ENCODE peak calls at places on chromosomes 3 and 15, in seven cellular contexts. Y is B cell, Z is GM23338, K is cardiac fibroblast, W is NB4, P is psoas muscle, H is H9. T is an unnamed sample.

GRCh38 chr3:186380622-186381380 is 18.8 kb upstream of the DGKG start:
- DNase-seq in K (peak), W (no peak), Y (no peak), H (no peak), P (no peak), Z (no peak), T (peak)

GRCh38 chr15:36465304-36465703 is 114.1 kb upstream of the CDIN1 start:
- DNase-seq in K (peak), Z (no peak), P (no peak), H (no peak), Y (no peak), W (no peak), T (no peak)

GRCh38 chr3:127420825-127421224 is 133.0 kb upstream of the PRR20G start:
- DNase-seq in P (no peak), H (no peak), W (no peak), Z (no peak), K (no peak), Y (no peak), T (no peak)

GRCh38 chr3:63972196-63972595 is 51.1 kb downstream of the PSMD6 start:
- DNase-seq in Z (no peak), K (peak), H (no peak), P (no peak), W (no peak), Y (no peak), T (no peak)

GRCh38 chr15:32715276-32715675 is 2.5 kb upstream of the GREM1 start:
- DNase-seq in P (no peak), W (no peak), Y (no peak), K (peak), H (no peak), Z (no peak), T (no peak)

GRCh38 chr3:114880078-114880477 is 267.0 kb downstream of the ZBTB20 start:
- DNase-seq in H (no peak), W (no peak), K (no peak), Y (no peak), Z (no peak), P (no peak), T (no peak)

GRCh38 chr3:72655151-72655551 is 193.1 kb downstream of the SHQ1 start:
- DNase-seq in W (no peak), K (no peak), Y (no peak), Z (peak), P (no peak), H (peak), T (no peak)

GRCh38 chr15:45777781-45778180 is 143.0 kb downstream of the SQOR start:
- DNase-seq in P (no peak), W (no peak), H (no peak), Z (no peak), Y (no peak), K (no peak), T (no peak)

GRCh38 chr3:32283304-32283703 is 44.8 kb downstream of the CMTM8 start:
- DNase-seq in P (peak), K (peak), Y (peak), H (no peak), Z (peak), W (peak), T (no peak)

GRCh38 chr3:58463181-58463941 is 28.5 kb upstream of the KCTD6 start:
- DNase-seq in Z (peak), W (peak), P (peak), K (peak), Y (peak), H (peak), T (peak)

GRCh38 chr3:114643342-114643741 is 349.5 kb downstream of the TIGIT start:
- DNase-seq in H (no peak), Z (no peak), W (no peak), P (no peak), Y (no peak), K (no peak), T (no peak)

GRCh38 chr15:90402806-90403205 is 14.8 kb downstream of the IQGAP1 start:
- DNase-seq in H (no peak), Z (no peak), W (no peak), P (no peak), K (peak), Y (no peak), T (no peak)

GRCh38 chr15:100889359-100890058 is 9.9 kb downstream of the ALDH1A3 start:
- DNase-seq in Z (peak), Y (no peak), P (peak), K (peak), W (no peak), H (no peak), T (no peak)

GRCh38 chr3:64152100-64152499 is 73.2 kb downstream of the PRICKLE2 start:
- DNase-seq in Y (no peak), H (no peak), P (no peak), K (peak), W (no peak), Z (no peak), T (no peak)

GRCh38 chr3:195580733-195581443 is 2.9 kb downstream of the APOD start:
- DNase-seq in W (no peak), Z (no peak), H (no peak), Y (no peak), P (no peak), K (peak), T (no peak)

GRCh38 chr3:149247929-149248691 is 26.5 kb upstream of the CP start:
- DNase-seq in W (peak), P (no peak), Y (no peak), Z (peak), K (peak), H (no peak), T (peak)

GRCh38 chr15:46848704-46849103 is 868.6 kb upstream of the SEMA6D start:
- DNase-seq in P (no peak), Y (no peak), H (no peak), K (peak), W (no peak), Z (no peak), T (no peak)

GRCh38 chr3:161854232-161854771 is 357.7 kb downstream of the OTOL1 start:
- DNase-seq in K (peak), Z (peak), P (no peak), W (peak), Y (no peak), H (peak), T (peak)

GRCh38 chr3:46734773-46735172 is 17.1 kb upstream of the PRSS50 start:
- DNase-seq in H (peak), W (no peak), Z (no peak), P (no peak), Y (no peak), K (no peak), T (no peak)

GRCh38 chr3:43214616-43215015 is 71.7 kb upstream of the SNRK start:
- DNase-seq in Z (no peak), K (peak), Y (no peak), H (no peak), P (no peak), W (peak), T (no peak)

GRCh38 chr3:61562042-61562809 is 855 bp downstream of the PTPRG start:
- DNase-seq in P (peak), Y (peak), K (peak), Z (no peak), W (no peak), H (no peak), T (no peak)

GRCh38 chr3:97684490-97684889 is 80.1 kb upstream of the ARL6 start:
- DNase-seq in Y (no peak), K (no peak), W (no peak), P (no peak), Z (no peak), H (no peak), T (no peak)

GRCh38 chr15:48109212-48109611 is 11.6 kb upstream of the SLC24A5 start:
- DNase-seq in Y (no peak), H (no peak), W (no peak), P (no peak), Z (no peak), K (no peak), T (no peak)

GRCh38 chr15:48109856-48110531 is 10.8 kb upstream of the SLC24A5 start:
- DNase-seq in H (peak), Y (no peak), P (no peak), K (no peak), W (no peak), Z (peak), T (no peak)

GRCh38 chr15:48112242-48112641 is 8.5 kb upstream of the SLC24A5 start:
- DNase-seq in Z (peak), W (peak), K (peak), P (no peak), Y (no peak), H (peak), T (peak)
- TF ChIP-seq CTCF in Z (peak), W (peak), K (peak), P (peak), Y (no peak), H (peak), T (no peak)

DNA sequence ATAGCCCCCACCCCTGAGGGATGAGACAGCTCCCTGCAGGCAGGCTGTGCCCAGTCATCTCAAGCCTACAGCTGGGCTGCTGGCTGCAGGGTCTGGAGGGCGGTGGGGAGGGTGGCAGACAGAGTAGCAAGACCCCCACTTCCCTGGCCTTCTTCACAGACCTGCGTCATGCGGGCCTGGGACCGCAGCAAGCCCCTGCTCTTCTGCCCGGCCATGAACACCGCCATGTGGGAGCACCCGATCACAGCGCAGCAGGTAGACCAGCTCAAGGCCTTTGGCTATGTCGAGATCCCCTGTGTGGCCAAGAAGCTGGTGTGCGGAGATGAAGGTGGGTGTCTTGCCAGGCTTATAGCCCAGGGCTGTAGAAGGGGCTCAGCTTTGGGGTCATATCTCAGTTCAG is 25.0 kb downstream of the PPCDC start:
- DNase-seq in P (no peak), H (no peak), Y (no peak), Z (no peak), K (no peak), W (no peak), T (no peak)
- TF ChIP-seq CTCF in P (no peak), H (no peak), Y (no peak), Z (no peak), K (no peak), W (no peak), T (no peak)

DNA sequence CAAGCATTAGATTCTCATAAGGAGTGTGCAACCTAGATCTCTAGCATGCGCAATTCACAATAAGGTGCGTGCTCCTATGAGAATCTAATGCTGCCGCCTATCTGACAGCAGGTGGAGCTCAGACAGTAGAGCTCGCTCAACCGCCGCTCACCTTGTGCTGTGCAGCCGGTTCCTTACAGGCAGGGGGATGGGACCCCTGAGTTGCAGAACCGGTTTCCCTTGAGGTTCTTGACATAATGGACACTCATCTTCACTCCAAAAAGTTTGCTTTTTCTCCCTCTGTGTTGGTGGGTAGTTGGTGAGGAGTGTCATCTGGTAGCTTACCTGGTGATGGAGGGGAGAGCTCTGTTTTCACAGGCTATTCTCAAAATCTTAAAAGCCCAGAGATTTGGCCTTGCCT is 324.0 kb upstream of the TBL1XR1 start:
- DNase-seq in W (no peak), K (no peak), H (peak), Y (no peak), Z (peak), P (no peak), T (no peak)
- TF ChIP-seq CTCF in W (no peak), K (no peak), H (peak), Y (no peak), Z (peak), P (no peak), T (no peak)

GRCh38 chr3:157356541-157356940 is 80.1 kb upstream of the PTX3 start:
- DNase-seq in Y (no peak), W (no peak), Z (no peak), H (no peak), K (no peak), P (no peak), T (no peak)

GRCh38 chr3:157354254-157354653 is 82.4 kb upstream of the PTX3 start:
- DNase-seq in Y (no peak), W (no peak), Z (no peak), P (no peak), K (no peak), H (no peak), T (no peak)

GRCh38 chr3:157355276-157355675 is 81.4 kb upstream of the PTX3 start:
- DNase-seq in P (no peak), Z (no peak), K (no peak), Y (no peak), W (no peak), H (no peak), T (no peak)

GRCh38 chr3:157353657-157354056 is 83.0 kb upstream of the PTX3 start:
- DNase-seq in Y (no peak), Z (no peak), H (no peak), W (no peak), P (no peak), K (peak), T (no peak)

DNA sequence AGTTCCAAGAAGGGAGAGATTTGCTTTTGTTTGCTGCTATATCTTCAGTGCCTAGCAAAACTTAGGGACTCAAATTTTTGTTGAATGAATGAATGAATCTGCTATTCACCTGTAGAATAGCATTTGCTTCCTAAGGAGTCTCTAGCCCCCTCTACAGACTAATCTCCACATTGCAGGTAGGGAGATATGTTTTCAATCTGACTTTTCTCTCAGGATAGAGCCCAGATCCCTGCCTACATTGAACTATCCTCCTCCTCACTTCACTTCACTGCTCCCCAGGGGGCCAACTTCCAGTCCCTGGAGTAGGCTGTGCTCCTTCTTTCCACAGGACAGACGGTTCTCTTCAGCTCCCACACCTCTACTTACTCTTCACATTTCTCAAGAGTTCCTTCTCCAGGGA is 81.9 kb upstream of the PTX3 start:
- DNase-seq in Y (no peak), W (peak), Z (peak), P (no peak), H (no peak), K (peak), T (no peak)
- TF ChIP-seq CTCF in Y (no peak), W (peak), Z (peak), P (no peak), H (peak), K (peak), T (peak)

DNA sequence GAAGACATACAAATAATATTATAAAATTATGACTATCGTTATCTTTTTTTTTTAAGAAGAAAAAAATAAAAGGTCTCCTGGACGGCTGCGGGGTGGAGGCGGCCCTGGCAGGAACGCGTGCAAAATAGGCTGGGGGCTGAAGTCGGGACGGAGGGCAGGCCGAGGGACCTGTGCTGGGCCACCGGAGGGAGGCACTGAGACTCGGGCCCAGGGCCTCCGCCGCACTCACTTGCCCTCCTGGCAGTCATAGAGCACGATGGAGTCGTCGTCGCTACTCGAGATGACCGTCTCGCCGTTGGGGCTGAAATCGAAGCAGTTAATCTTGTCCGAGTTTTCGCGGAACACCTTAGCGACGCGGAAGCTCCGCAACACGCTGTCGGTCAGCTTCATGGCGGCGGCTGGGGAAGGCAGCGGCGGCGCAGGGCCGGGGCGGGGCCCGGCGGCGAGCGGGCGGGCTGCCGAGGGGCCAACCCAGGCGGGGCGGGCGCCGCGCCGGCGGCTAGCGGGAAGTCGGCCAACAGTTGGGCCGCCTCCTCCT is 408 bp downstream of the WDR82 start:
- DNase-seq in Z (peak), K (no peak), H (no peak), P (peak), W (peak), Y (peak), T (peak)
- TF ChIP-seq CTCF in Z (peak), K (peak), H (peak), P (peak), W (no peak), Y (peak), T (no peak)

GRCh38 chr3:165256554-165256953 is 60.4 kb upstream of the SLITRK3 start:
- DNase-seq in Y (no peak), P (no peak), K (no peak), H (no peak), W (no peak), Z (no peak), T (no peak)

GRCh38 chr3:165259518-165260193 is 63.5 kb upstream of the SLITRK3 start:
- DNase-seq in Y (no peak), K (peak), H (no peak), P (no peak), W (no peak), Z (no peak), T (no peak)

GRCh38 chr3:165254812-165255211 is 58.6 kb upstream of the SLITRK3 start:
- DNase-seq in P (no peak), W (peak), Y (no peak), Z (peak), H (no peak), K (peak), T (no peak)
- TF ChIP-seq CTCF in P (peak), W (no peak), Y (no peak), Z (peak), H (peak), K (no peak), T (no peak)